ENCODE peak calls at places on chromosome 13, in four cellular contexts. I is HepG2, C is A549, Q is K562. D is an unnamed sample.

GRCh38 chr13:84821261-84821660 is 939.0 kb upstream of the SLITRK1 start:
- DNase-seq in Q (no peak), C (no peak), I (no peak), D (no peak)

GRCh38 chr13:49584771-49585182 is 581 bp downstream of the RCBTB1 start:
- DNase-seq in I (no peak), C (no peak), Q (no peak), D (peak)

GRCh38 chr13:51323824-51324511 is 15.5 kb upstream of the SERPINE3 start:
- DNase-seq in Q (no peak), I (no peak), C (no peak), D (no peak)

GRCh38 chr13:44249439-44249838 is 124.2 kb upstream of the SERP2 start:
- DNase-seq in C (no peak), Q (no peak), I (no peak), D (peak)

GRCh38 chr13:113398963-113399754 is 35.2 kb upstream of the GRTP1 start:
- DNase-seq in I (no peak), C (no peak), Q (no peak), D (no peak)

GRCh38 chr13:100382787-100383186 is 205.8 kb downstream of the GGACT start:
- DNase-seq in C (no peak), Q (no peak), I (no peak), D (peak)

GRCh38 chr13:107210216-107211010 is 642.5 kb upstream of the ARGLU1 start:
- DNase-seq in I (no peak), Q (no peak), C (no peak), D (peak)

GRCh38 chr13:38090913-38091312 is 221.3 kb upstream of the TRPC4 start:
- DNase-seq in C (no peak), I (no peak), Q (no peak), D (no peak)

GRCh38 chr13:24911135-24911524 is 147.2 kb downstream of the RNF17 start:
- DNase-seq in C (peak), I (no peak), Q (no peak), D (peak)

GRCh38 chr13:25945596-25945995 is 106.2 kb downstream of the SHISA2 start:
- DNase-seq in I (no peak), Q (no peak), C (no peak), D (no peak)

GRCh38 chr13:98397221-98397620 is 179.7 kb downstream of the STK24 start:
- DNase-seq in I (no peak), Q (no peak), C (no peak), D (peak)

GRCh38 chr13:38564751-38565150 is 122.1 kb upstream of the FREM2 start:
- DNase-seq in I (no peak), C (no peak), Q (no peak), D (no peak)

DNA sequence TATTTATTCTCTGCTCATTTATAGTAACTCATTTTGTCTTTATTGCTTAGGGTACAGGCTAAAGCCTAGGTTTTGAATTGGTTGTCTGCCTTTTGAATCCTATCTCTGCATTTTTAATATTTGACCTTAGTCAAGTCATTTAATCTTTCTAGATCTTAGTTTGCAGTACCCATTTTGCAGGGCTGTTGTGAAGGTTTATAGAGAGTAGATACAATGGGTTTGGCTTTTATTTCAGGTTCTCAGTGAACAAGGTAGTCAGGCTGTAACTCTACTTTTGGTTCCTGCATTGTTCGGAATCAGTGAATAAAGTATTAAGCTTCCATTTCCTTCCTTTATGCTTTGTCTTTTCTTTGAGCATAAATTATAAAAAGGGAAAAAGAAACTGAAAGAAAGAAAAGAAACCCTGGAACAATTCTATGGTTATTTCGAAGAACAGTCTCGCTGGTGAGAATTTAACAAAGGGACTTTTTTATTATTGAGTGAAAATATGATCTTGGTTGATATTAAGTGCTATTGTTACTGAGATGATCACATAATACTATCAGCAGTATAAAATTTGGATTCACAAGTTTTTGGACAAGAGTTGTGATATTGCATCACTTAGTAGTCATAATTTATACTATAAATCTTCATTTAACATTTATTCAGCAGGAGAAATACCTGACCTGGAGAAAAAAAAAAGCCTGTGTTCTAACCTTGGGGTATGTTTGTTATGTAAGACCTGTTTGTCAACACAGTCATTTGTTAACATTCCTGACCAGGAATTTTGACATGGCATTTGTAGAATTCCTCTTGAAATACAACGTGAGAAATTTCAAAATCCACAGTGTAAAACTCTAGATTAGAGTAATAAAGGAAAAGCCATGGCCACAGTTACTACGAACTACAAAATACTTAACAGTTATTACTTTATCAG is 91.3 kb downstream of the ZMYM2 start:
- DNase-seq in Q (no peak), C (no peak), I (peak), D (no peak)
- H3K4me2 ChIP-seq in Q (no peak), C (no peak), I (no peak), D (no peak)

DNA sequence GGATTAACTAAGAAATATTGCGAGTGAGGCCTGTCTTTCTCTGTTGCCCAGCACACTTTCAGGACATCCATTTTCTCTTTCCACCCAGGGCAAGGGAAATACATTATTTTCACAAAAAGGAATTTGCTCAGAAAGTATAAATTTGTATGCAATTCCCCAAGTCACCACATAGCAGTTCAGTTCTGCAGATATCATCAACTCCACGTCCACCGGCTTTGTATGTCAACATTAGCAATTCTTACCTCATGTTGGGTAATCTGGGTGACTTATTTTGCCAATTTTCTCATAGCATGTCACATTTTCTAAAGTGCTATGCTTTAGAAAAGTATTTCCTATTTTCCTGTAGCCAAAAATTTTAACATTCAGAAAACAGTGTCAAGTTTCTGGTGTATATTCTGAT is 501.8 kb downstream of the EFNB2 start:
- DNase-seq in C (peak), I (peak), Q (no peak), D (peak)
- TF ChIP-seq BHLHE40 in C (no peak), I (no peak), Q (no peak), D (no peak)

GRCh38 chr13:35920816-35921215 is 210.4 kb downstream of the DCLK1 start:
- DNase-seq in I (no peak), Q (no peak), C (no peak), D (no peak)
- TF ChIP-seq MAZ in I (no peak), Q (no peak), C (no peak), D (no peak)

GRCh38 chr13:59782696-59783095 is 381.0 kb downstream of the DIAPH3 start:
- DNase-seq in I (no peak), C (no peak), Q (no peak), D (no peak)

GRCh38 chr13:59780058-59780457 is 383.7 kb downstream of the DIAPH3 start:
- DNase-seq in Q (no peak), I (no peak), C (no peak), D (peak)

GRCh38 chr13:59771272-59771671 is 392.5 kb downstream of the DIAPH3 start:
- DNase-seq in C (peak), I (peak), Q (no peak), D (peak)

GRCh38 chr13:59774511-59774911 is 389.2 kb downstream of the DIAPH3 start:
- DNase-seq in C (no peak), I (peak), Q (no peak), D (peak)

DNA sequence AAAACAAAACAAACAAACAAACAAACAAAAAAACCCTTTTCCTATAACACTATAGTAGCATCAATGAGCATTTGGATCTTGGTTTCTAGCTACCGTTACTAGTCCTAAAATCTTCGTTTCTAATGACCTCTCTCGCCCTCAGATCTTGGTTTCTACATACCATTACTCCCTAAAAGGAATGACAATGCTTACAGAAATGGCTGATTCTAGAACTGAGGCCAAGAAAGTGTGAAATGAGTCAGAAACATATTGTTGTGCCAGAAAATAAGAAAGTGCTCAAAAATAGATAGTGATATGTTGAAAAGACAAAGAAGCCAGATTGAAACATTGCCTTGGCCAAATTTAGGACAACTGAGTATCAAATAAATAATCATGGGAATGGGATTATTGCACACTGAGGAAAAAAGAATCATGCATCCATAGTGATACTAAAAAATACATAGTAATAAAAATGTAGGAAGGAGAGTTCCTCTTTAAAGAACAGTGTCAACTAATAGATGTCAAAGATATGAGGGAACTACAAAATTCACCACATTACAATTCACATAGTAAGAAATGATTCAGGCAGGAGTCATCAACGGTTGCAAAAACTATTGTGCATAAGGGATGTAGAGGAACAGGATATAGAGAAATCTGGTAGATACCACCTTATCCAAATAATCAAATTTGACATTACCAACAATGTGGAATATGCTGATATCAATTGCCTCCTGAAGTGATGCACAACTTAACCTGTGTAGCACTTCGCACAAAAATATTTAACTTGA is 386.6 kb downstream of the DIAPH3 start:
- DNase-seq in I (no peak), Q (no peak), C (no peak), D (peak)
- H3K4me2 ChIP-seq in I (no peak), Q (no peak), C (no peak), D (peak)

DNA sequence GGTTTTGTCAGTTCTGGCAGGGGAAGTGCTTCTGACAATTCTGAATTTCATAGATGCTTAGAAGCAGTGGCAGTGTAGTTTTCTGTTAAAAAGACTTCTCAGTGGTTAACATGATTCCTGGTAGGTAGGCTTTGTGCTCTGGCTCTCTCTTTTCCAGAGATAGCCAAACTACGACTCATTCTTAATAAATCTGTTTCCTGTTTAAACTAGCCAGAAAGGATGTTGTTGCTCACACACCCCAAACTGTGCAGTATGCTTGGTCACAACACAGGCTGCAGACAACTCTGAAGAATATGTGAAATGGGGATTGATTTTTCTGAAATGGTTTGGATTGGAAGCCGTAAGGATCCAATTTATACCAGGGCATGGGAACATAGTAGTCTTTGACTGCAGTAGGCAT is 711.5 kb downstream of the PCDH17 start:
- DNase-seq in Q (no peak), C (no peak), I (no peak), D (no peak)
- TF ChIP-seq BHLHE40 in Q (no peak), C (no peak), I (no peak), D (no peak)

DNA sequence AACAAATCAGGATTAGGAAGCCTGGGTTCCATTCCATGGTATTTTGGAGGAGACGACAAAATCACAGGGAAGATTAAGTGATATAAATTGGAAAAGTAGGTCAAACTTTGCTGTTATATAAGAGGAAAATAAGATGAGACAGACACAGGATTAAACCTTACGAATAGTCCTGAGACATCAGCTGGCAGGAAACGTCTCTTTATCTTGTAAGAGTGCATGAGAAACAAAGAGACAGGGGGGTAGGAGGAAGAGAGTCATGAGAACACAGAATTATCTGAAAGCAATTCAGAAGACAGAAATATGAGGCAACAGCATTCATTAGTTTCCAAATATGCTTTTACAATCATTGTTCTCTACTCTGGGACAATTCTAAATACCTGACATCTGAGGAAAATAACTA is 310.6 kb upstream of the MIR17HG start:
- DNase-seq in Q (no peak), C (no peak), I (no peak), D (no peak)
- TF ChIP-seq MAZ in Q (no peak), C (no peak), I (no peak), D (no peak)